ENCODE peak calls at places on chromosomes 1 and 21, in four cellular contexts. W, N, Z and Y are unnamed samples.

GRCh38 chr1:170562644-170563338 is 30.8 kb downstream of the GORAB start:
- DNase-seq in N (peak; percentile 29), W (peak; percentile 77), Z (peak; percentile 36), Y (no peak)

GRCh38 chr1:53262000-53262399 is 23.7 kb upstream of the MAGOH start:
- DNase-seq in Z (no peak), W (no peak), N (no peak), Y (no peak)

GRCh38 chr1:9413877-9414213 is 121.2 kb downstream of the SPSB1 start:
- DNase-seq in Z (peak; percentile 70), N (no peak), W (peak; percentile 12), Y (no peak)

GRCh38 chr1:202144510-202145324 is at the start of gene ARL8A:
- DNase-seq in Z (peak; percentile 52), W (peak; percentile 24), N (peak; percentile 68), Y (peak; percentile 69)

GRCh38 chr1:44546403-44547053 is 127.8 kb downstream of the TMEM53 start:
- DNase-seq in W (no peak), Z (no peak), N (no peak), Y (no peak)

GRCh38 chr1:97651201-97651600 is 269.6 kb downstream of the DPYD start:
- DNase-seq in N (no peak), W (no peak), Z (no peak), Y (no peak)

GRCh38 chr1:155079487-155080249 is 1.0 kb downstream of the EFNA3 start:
- DNase-seq in W (no peak), N (no peak), Z (no peak), Y (no peak)

GRCh38 chr1:98344726-98345125 is 316.8 kb upstream of the SNX7 start:
- DNase-seq in W (no peak), N (no peak), Z (no peak), Y (no peak)

GRCh38 chr1:43061803-43062202 is 103.1 kb upstream of the SLC2A1 start:
- DNase-seq in Z (no peak), N (no peak), W (no peak), Y (no peak)

GRCh38 chr1:223226271-223226670 is 83.2 kb upstream of the TLR5 start:
- DNase-seq in N (no peak), W (no peak), Z (no peak), Y (no peak)

GRCh38 chr1:47527653-47528272 is 89.9 kb downstream of the FOXD2 start:
- DNase-seq in N (no peak), Z (no peak), W (peak; percentile 4), Y (no peak)

GRCh38 chr1:95309031-95309459 is 75.0 kb downstream of the RWDD3 start:
- DNase-seq in Z (peak; percentile 6), N (no peak), W (peak; percentile 18), Y (no peak)

GRCh38 chr1:165899461-165899941 is 72.1 kb downstream of the UCK2 start:
- DNase-seq in Z (no peak), W (no peak), N (no peak), Y (no peak)

GRCh38 chr1:211148371-211148770 is 14.4 kb upstream of the KCNH1 start:
- DNase-seq in W (no peak), N (no peak), Z (no peak), Y (no peak)

GRCh38 chr1:99004270-99005141 is at the start of gene PLPPR5:
- DNase-seq in W (no peak), N (peak; percentile 26), Z (peak; percentile 5), Y (no peak)

GRCh38 chr1:184160236-184160635 is 108.7 kb downstream of the TSEN15 start:
- DNase-seq in N (peak; percentile 34), W (peak; percentile 96), Z (no peak), Y (no peak)

GRCh38 chr1:167175901-167176300 is 44.8 kb upstream of the POU2F1 start:
- DNase-seq in Z (no peak), W (no peak), N (no peak), Y (no peak)

GRCh38 chr1:160083968-160084770 is 2.8 kb downstream of the KCNJ9 start:
- DNase-seq in Z (no peak), W (no peak), N (peak; percentile 77), Y (peak; percentile 76)

GRCh38 chr21:33684923-33685560 is 42.7 kb downstream of the ITSN1 start:
- DNase-seq in W (no peak), Z (no peak), N (no peak), Y (no peak)

GRCh38 chr1:66623812-66624211 is 89.9 kb downstream of the SGIP1 start:
- DNase-seq in Z (no peak), N (no peak), W (peak; percentile 73), Y (no peak)

GRCh38 chr21:39441502-39442475 is 3.8 kb downstream of the LCA5L start:
- DNase-seq in N (peak; percentile 46), W (peak; percentile 63), Z (no peak), Y (peak; percentile 31)

GRCh38 chr1:10510520-10511493 is 36.1 kb downstream of the PEX14 start:
- DNase-seq in W (peak; percentile 94), N (peak; percentile 80), Z (no peak), Y (no peak)

GRCh38 chr1:189708674-189709073 is 769.0 kb downstream of the BRINP3 start:
- DNase-seq in N (no peak), W (no peak), Z (no peak), Y (no peak)

GRCh38 chr1:56577859-56578663 is 1.3 kb downstream of the PLPP3 start:
- DNase-seq in N (no peak), Z (peak; percentile 37), W (peak; percentile 44), Y (peak; percentile 14)

GRCh38 chr1:211783266-211783665 is 47.3 kb downstream of the LPGAT1 start:
- DNase-seq in Z (no peak), W (no peak), N (no peak), Y (no peak)

GRCh38 chr21:34129039-34129891 is 55.9 kb downstream of the MRPS6 start:
- DNase-seq in Z (peak; percentile 14), N (peak; percentile 84), W (peak; percentile 86), Y (no peak)

GRCh38 chr1:110133436-110133835 is 16.9 kb upstream of the SLC6A17 start:
- DNase-seq in N (no peak), Z (no peak), W (no peak), Y (no peak)

GRCh38 chr1:3524571-3525203 is 70.2 kb downstream of the ARHGEF16 start:
- DNase-seq in N (no peak), W (no peak), Z (no peak), Y (no peak)

GRCh38 chr1:44500181-44501021 is 95.3 kb downstream of the RNF220 start:
- DNase-seq in Z (peak; percentile 87), N (no peak), W (no peak), Y (no peak)

GRCh38 chr1:1308756-1309524 is 543 bp downstream of the PUSL1 start:
- DNase-seq in N (no peak), W (no peak), Z (no peak), Y (peak; percentile 72)